ENCODE peak calls at places on chromosomes 3 and 15, in eight cellular contexts. Z, R, S, C, X, U, Y and G are unnamed samples.

GRCh38 chr15:96735621-96736020 is 405.1 kb downstream of the NR2F2 start:
- DNase-seq in R (no peak), S (no peak), Z (no peak), U (no peak), X (no peak), C (no peak), Y (no peak), G (no peak)

GRCh38 chr3:156317457-156317856 is 197.1 kb downstream of the KCNAB1 start:
- DNase-seq in Z (no peak), C (no peak), U (peak), Y (no peak), X (peak), S (no peak), R (no peak), G (no peak)

GRCh38 chr15:40567111-40567510 is 2.0 kb upstream of the RPUSD2 start:
- DNase-seq in Y (peak), C (peak), S (no peak), R (no peak), U (peak), Z (no peak), X (peak), G (no peak)

GRCh38 chr15:42065008-42065407 is 29.4 kb downstream of the PLA2G4D start:
- DNase-seq in C (no peak), X (no peak), U (no peak), Y (no peak), Z (no peak), R (peak), S (no peak), G (no peak)

GRCh38 chr3:183937601-183938286 is 53.1 kb upstream of the PARL start:
- DNase-seq in X (peak), C (no peak), Y (no peak), R (no peak), S (no peak), Z (no peak), U (no peak), G (no peak)

GRCh38 chr3:45664558-45664957 is 24.6 kb upstream of the SACM1L start:
- DNase-seq in S (peak), R (no peak), Y (peak), Z (peak), U (no peak), C (peak), X (no peak), G (peak)

GRCh38 chr3:71305246-71306206 is 278.0 kb downstream of the FOXP1 start:
- DNase-seq in C (no peak), R (peak), X (no peak), Z (no peak), U (peak), S (peak), Y (peak), G (no peak)

GRCh38 chr3:99355465-99355864 is 282.9 kb upstream of the COL8A1 start:
- DNase-seq in R (no peak), Y (no peak), U (no peak), C (no peak), X (no peak), S (no peak), Z (no peak), G (no peak)

GRCh38 chr3:11924518-11924917 is 77.8 kb upstream of the TAMM41 start:
- DNase-seq in S (no peak), Y (no peak), U (peak), R (no peak), Z (no peak), C (no peak), X (no peak), G (no peak)

GRCh38 chr3:123186695-123187094 is 15.0 kb upstream of the SEC22A start:
- DNase-seq in R (no peak), X (peak), U (no peak), S (no peak), Y (no peak), Z (no peak), C (no peak), G (no peak)

GRCh38 chr3:49681232-49681522 is 7.0 kb downstream of the APEH start:
- DNase-seq in C (no peak), R (no peak), U (no peak), S (no peak), Y (no peak), X (no peak), Z (no peak), G (no peak)

GRCh38 chr3:127734754-127735473 is 62.2 kb downstream of the ABTB1 start:
- DNase-seq in X (peak), Y (no peak), Z (no peak), R (no peak), U (no peak), C (no peak), S (no peak), G (no peak)

GRCh38 chr3:185420762-185421161 is 57.8 kb downstream of the MAP3K13 start:
- DNase-seq in Y (no peak), R (peak), X (peak), S (no peak), C (no peak), U (no peak), Z (no peak), G (no peak)

GRCh38 chr3:150036780-150037179 is 66.1 kb upstream of the PFN2 start:
- DNase-seq in Z (no peak), X (no peak), R (no peak), U (no peak), S (no peak), C (no peak), Y (no peak), G (peak)

GRCh38 chr3:72058493-72059081 is 273.6 kb upstream of the PROK2 start:
- DNase-seq in Y (no peak), U (no peak), X (no peak), Z (no peak), S (no peak), R (no peak), C (no peak), G (no peak)

GRCh38 chr3:184583345-184584000 is 21.9 kb downstream of the EPHB3 start:
- DNase-seq in X (peak), S (no peak), Z (no peak), C (no peak), R (no peak), Y (no peak), U (no peak), G (no peak)

GRCh38 chr3:110384601-110385000 is 687.0 kb upstream of the NECTIN3 start:
- DNase-seq in X (peak), Z (no peak), S (no peak), U (no peak), C (no peak), Y (no peak), R (no peak), G (no peak)

DNA sequence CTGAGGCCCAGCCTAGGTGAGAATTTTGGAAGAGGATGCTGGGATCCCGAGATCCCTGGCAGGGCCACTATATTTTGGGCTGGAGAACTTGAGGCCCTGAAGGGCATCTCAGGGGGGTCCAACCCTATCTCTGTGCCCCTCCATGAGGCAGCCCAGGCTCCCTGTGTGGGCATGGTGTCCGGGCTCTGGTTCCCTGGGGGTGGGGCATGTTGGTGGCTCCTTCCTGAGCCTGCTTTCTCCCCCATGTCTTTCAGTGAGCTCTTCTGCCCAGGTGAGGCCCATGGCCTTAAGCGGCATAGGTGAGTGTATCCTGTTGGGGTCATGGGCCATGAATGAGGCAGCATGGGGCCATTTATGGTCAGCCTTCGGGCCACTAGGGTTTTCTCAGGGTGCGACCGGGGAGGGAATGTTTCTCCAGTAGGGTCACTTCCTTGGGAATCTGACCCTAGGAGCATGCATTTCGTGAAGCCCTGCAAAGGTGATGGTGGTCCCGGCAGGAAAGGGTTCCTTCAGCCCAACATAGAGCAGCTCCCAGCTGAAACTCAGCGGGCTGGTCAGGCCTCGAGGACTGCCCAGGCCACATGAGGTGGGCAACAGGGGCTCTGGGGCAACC is 191.3 kb downstream of the UBE3A start:
- DNase-seq in X (no peak), R (peak), U (no peak), Z (no peak), S (no peak), Y (no peak), C (no peak), G (no peak)
- TF ChIP-seq CTCF in X (no peak), R (no peak), U (no peak), Z (no peak), S (no peak), Y (no peak), C (no peak), G (no peak)

GRCh38 chr3:134533493-134533892 is 47.6 kb downstream of the CEP63 start:
- DNase-seq in Y (no peak), X (no peak), U (no peak), C (no peak), Z (no peak), S (no peak), R (no peak), G (no peak)
- TF ChIP-seq CTCF in Y (no peak), X (no peak), U (no peak), C (no peak), Z (no peak), S (no peak), R (no peak), G (no peak)

DNA sequence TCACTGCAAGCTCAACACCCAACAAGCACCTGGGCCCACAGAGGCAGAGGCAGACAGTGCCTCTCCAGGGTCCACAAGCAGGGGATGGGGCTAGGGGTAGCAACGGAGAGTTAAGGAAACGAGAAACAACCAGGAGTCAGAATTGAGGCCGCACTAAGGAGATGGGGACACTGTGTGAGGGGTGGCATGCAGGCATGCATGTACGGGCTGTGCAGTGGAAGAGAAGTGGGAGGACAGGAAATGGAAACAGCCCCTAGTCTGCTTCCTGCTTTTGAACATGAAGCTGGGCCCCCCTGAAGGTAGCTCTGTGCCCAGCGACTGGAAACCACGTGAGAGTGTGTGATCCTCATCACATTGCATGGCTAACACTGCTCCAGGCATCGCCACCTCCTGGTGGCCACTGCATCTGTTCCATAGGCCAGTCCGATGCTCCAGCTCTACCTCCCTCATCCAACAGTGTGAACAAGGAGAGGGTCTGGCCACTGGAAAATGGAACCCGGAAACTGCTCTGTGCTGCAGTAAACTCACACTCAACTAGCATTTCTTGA is 44.0 kb downstream of the XXYLT1 start:
- DNase-seq in S (no peak), Z (no peak), U (peak), X (peak), Y (peak), C (peak), R (peak), G (no peak)
- TF ChIP-seq CTCF in S (no peak), Z (no peak), U (peak), X (peak), Y (no peak), C (peak), R (no peak), G (peak)

DNA sequence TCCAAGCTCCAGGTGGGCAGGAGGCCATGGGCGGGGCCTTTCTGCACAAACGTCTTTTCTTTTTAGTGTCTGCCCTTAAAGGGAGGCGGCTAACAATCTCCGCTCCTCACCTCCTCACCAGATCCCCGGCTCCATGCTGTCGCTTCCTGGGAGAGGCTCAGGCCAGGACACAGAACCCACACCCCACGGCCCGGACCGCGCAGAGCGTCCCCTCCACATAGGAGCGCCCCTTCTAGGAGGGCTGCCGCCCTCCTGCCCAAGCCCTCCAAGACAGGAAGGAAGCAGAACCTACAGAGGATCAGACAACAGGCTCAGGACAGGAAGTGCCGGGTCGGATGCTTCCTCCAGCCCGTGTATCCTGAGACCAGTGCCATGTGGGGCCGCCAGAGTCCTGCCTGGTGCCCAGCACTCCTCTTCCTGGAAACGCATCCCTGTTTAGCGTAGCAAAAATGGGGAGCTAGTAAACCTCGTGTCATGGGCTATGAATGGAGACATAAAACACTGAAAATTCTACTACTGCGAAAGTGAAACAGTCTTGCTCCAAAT is 83.2 kb upstream of the ATP10A start:
- DNase-seq in U (peak), R (no peak), C (no peak), X (no peak), Z (no peak), Y (no peak), S (no peak), G (no peak)
- TF ChIP-seq CTCF in U (no peak), R (no peak), C (no peak), X (no peak), Z (no peak), Y (no peak), S (no peak), G (no peak)

GRCh38 chr3:148366743-148367410 is 330.8 kb upstream of the AGTR1 start:
- DNase-seq in Y (no peak), C (peak), U (peak), X (peak), R (no peak), Z (no peak), S (no peak), G (peak)
- TF ChIP-seq CTCF in Y (no peak), C (no peak), U (peak), X (no peak), R (no peak), Z (no peak), S (no peak), G (peak)

GRCh38 chr15:67163180-67163579 is 91.3 kb downstream of the AAGAB start:
- DNase-seq in X (no peak), Z (no peak), C (no peak), S (no peak), Y (no peak), R (no peak), U (no peak), G (no peak)

GRCh38 chr15:67164811-67165652 is 89.4 kb downstream of the AAGAB start:
- DNase-seq in Z (no peak), R (no peak), X (no peak), Y (no peak), U (peak), C (no peak), S (no peak), G (no peak)

GRCh38 chr15:67166280-67167009 is 88.0 kb downstream of the AAGAB start:
- DNase-seq in C (no peak), U (no peak), Y (no peak), R (no peak), Z (no peak), X (no peak), S (no peak), G (no peak)

GRCh38 chr15:67165653-67166260 is 88.7 kb downstream of the AAGAB start:
- DNase-seq in Y (no peak), U (peak), C (no peak), X (no peak), S (no peak), Z (no peak), R (no peak), G (no peak)

GRCh38 chr15:67164401-67164791 is 90.1 kb downstream of the AAGAB start:
- DNase-seq in Z (no peak), R (no peak), Y (no peak), X (no peak), U (no peak), C (no peak), S (no peak), G (peak)
- TF ChIP-seq CTCF in Z (no peak), R (no peak), Y (no peak), X (no peak), U (no peak), C (no peak), S (no peak), G (no peak)